ENCODE peak calls at places on chromosomes 1 and 21, in five cellular contexts. X is fibroblast of lung, K is tibial nerve, I is mesendoderm, W is hepatocyte. N is an unnamed sample.

GRCh38 chr1:74222701-74223100 is 12.5 kb upstream of the TNNI3K start:
- DNase-seq in X (peak; percentile 5), K (no peak), I (no peak), W (no peak), N (no peak)

GRCh38 chr21:43899307-43900077 is 34.5 kb downstream of the AGPAT3 start:
- DNase-seq in X (no peak), K (no peak), I (no peak), W (no peak), N (peak; percentile 23)

GRCh38 chr1:22044690-22045420 is 7.7 kb upstream of the CDC42 start:
- DNase-seq in X (peak; percentile 83), K (no peak), I (no peak), W (no peak), N (peak; percentile 22)

GRCh38 chr1:219489636-219490035 is 123.3 kb downstream of the ZC3H11B start:
- DNase-seq in X (no peak), K (no peak), I (no peak), W (no peak), N (no peak)

GRCh38 chr1:18256318-18257235 is 149.0 kb downstream of the IGSF21 start:
- DNase-seq in X (peak; percentile 2), K (no peak), I (peak; percentile 87), W (peak; percentile 88), N (peak; percentile 87)

GRCh38 chr1:7536891-7537591 is 234.1 kb upstream of the VAMP3 start:
- DNase-seq in X (no peak), K (no peak), I (peak; percentile 23), W (no peak), N (peak; percentile 52)

GRCh38 chr1:218659911-218660677 is 315.0 kb downstream of the TGFB2 start:
- DNase-seq in X (peak; percentile 78), K (no peak), I (no peak), W (no peak), N (no peak)

GRCh38 chr1:14849038-14849437 is 250.6 kb downstream of the KAZN start:
- DNase-seq in X (no peak), K (no peak), I (no peak), W (no peak), N (no peak)

GRCh38 chr1:23825762-23826522 is 713 bp upstream of the HMGCL start:
- DNase-seq in X (no peak), K (no peak), I (no peak), W (no peak), N (no peak)

GRCh38 chr1:218304281-218305039 is 19.4 kb downstream of the RRP15 start:
- DNase-seq in X (peak; percentile 68), K (no peak), I (peak; percentile 16), W (no peak), N (no peak)

GRCh38 chr1:53573522-53573921 is 114.3 kb downstream of the DMRTB1 start:
- DNase-seq in X (no peak), K (no peak), I (no peak), W (no peak), N (no peak)

GRCh38 chr1:90417139-90417538 is 300.0 kb downstream of the BARHL2 start:
- DNase-seq in X (peak; percentile 63), K (no peak), I (no peak), W (no peak), N (no peak)

GRCh38 chr1:16921391-16922185 is at the start of gene CROCC:
- DNase-seq in X (peak; percentile 37), K (no peak), I (peak; percentile 95), W (peak; percentile 57), N (peak; percentile 99)

GRCh38 chr1:204417231-204417997 is 5.8 kb upstream of the PPP1R15B start:
- DNase-seq in X (peak; percentile 98), K (no peak), I (peak; percentile 93), W (peak; percentile 91), N (no peak)

GRCh38 chr1:158078569-158079080 is 85.2 kb downstream of the KIRREL1 start:
- DNase-seq in X (no peak), K (no peak), I (peak; percentile 53), W (no peak), N (peak; percentile 68)

GRCh38 chr1:42815938-42816599 is 853 bp upstream of the ERMAP start:
- DNase-seq in X (peak; percentile 7), K (no peak), I (peak; percentile 70), W (peak; percentile 20), N (no peak)

GRCh38 chr1:40593449-40594186 is 62.2 kb downstream of the ZNF684 start:
- DNase-seq in X (peak; percentile 21), K (no peak), I (no peak), W (no peak), N (no peak)

GRCh38 chr1:104671684-104672353 is 922.1 kb downstream of the AMY1C start:
- DNase-seq in X (no peak), K (no peak), I (peak; percentile 23), W (peak; percentile 4), N (no peak)

GRCh38 chr1:226827458-226827857 is 43.0 kb upstream of the PSEN2 start:
- DNase-seq in X (no peak), K (peak; percentile 68), I (peak; percentile 93), W (no peak), N (peak; percentile 50)

GRCh38 chr1:235011064-235011598 is 117.5 kb downstream of the TOMM20 start:
- DNase-seq in X (no peak), K (no peak), I (no peak), W (no peak), N (no peak)

GRCh38 chr1:11654571-11655262 is at the start of gene FBXO44:
- DNase-seq in X (no peak), K (peak; percentile 28), I (peak; percentile 81), W (peak; percentile 86), N (peak; percentile 96)

GRCh38 chr1:42381424-42381673 is 757 bp downstream of the RIMKLA start:
- DNase-seq in X (no peak), K (no peak), I (no peak), W (no peak), N (peak; percentile 27)

GRCh38 chr1:221998781-221999180 is 256.9 kb upstream of the DUSP10 start:
- DNase-seq in X (peak; percentile 34), K (no peak), I (no peak), W (no peak), N (no peak)

GRCh38 chr1:29729281-29729680 is 493.0 kb downstream of the PTPRU start:
- DNase-seq in X (no peak), K (no peak), I (no peak), W (no peak), N (no peak)

GRCh38 chr1:72140222-72140621 is 142.1 kb downstream of the NEGR1 start:
- DNase-seq in X (peak; percentile 1), K (no peak), I (peak; percentile 19), W (no peak), N (no peak)

GRCh38 chr21:18026359-18026758 is 207.2 kb upstream of the C21orf91 start:
- DNase-seq in X (no peak), K (no peak), I (no peak), W (no peak), N (no peak)

GRCh38 chr1:27552911-27553420 is 51.0 kb downstream of the AHDC1 start:
- DNase-seq in X (no peak), K (no peak), I (peak; percentile 27), W (no peak), N (peak; percentile 89)
- H3K36me3 ChIP-seq in X (peaks cover 32% of the 10 kb centered on the region), K (peaks cover 10% of the 10 kb centered on the region), I (peaks cover 2% of the 10 kb centered on the region), W (no peaks in the 10 kb centered on the region), N (peaks cover 2% of the 10 kb centered on the region)

DNA sequence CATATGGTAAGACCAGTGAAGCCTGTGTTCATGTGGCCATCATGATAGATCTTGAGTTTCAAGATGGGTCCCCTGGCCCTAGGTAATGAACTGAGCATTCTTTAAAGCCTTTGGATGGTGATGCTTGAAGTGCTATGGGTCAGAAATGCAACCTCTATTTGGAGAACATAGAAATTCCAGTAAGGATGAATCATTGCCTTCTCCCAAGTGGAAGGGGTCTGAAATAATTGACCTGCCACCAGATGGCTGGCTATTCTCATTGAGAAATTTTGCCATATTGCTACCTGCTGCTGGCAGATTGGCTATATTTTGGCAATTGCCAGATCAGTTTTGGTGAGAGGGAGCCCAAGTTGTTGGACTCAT is 739 bp upstream of the IFI6 start:
- DNase-seq in X (peak; percentile 77), K (no peak), I (peak; percentile 30), W (no peak), N (no peak)
- H3K4me3 ChIP-seq in X (peak overlapping the region; percentile 37), K (no peak overlapping the region), I (no peak overlapping the region), W (no peak overlapping the region), N (peak overlapping the region; percentile 30)

GRCh38 chr1:43952731-43953350 is 6.1 kb downstream of the IPO13 start:
- DNase-seq in X (no peak), K (no peak), I (peak; percentile 86), W (no peak), N (peak; percentile 92)

GRCh38 chr1:43947890-43948437 is 1.2 kb downstream of the IPO13 start:
- DNase-seq in X (no peak), K (no peak), I (no peak), W (no peak), N (no peak)

GRCh38 chr1:43947061-43947889 is 525 bp downstream of the IPO13 start:
- DNase-seq in X (no peak), K (no peak), I (no peak), W (no peak), N (peak; percentile 78)

GRCh38 chr1:43951021-43951985 is 4.6 kb downstream of the IPO13 start:
- DNase-seq in X (no peak), K (no peak), I (no peak), W (no peak), N (no peak)

DNA sequence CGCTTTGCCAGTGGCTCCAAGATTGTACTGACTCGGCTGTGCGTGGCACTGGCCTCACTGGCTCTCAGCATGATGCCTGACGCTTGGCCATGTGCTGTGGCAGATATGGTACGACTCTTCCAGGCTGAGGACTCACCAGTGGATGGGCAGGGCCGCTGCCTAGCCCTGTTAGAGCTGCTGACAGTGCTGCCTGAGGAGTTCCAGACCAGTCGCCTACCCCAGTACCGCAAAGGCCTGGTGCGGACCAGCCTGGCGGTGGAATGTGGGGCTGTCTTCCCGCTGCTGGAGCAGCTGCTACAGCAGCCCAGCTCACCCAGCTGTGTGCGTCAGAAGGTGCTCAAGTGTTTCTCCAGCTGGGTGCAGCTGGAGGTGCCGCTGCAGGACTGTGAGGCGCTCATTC is 2.9 kb downstream of the IPO13 start:
- DNase-seq in X (no peak), K (no peak), I (no peak), W (no peak), N (no peak)
- H3K36me3 ChIP-seq in X (peaks cover 2% of the 10 kb centered on the region), K (peaks cover 5% of the 10 kb centered on the region), I (no peaks in the 10 kb centered on the region), W (no peaks in the 10 kb centered on the region), N (no peaks in the 10 kb centered on the region)

DNA sequence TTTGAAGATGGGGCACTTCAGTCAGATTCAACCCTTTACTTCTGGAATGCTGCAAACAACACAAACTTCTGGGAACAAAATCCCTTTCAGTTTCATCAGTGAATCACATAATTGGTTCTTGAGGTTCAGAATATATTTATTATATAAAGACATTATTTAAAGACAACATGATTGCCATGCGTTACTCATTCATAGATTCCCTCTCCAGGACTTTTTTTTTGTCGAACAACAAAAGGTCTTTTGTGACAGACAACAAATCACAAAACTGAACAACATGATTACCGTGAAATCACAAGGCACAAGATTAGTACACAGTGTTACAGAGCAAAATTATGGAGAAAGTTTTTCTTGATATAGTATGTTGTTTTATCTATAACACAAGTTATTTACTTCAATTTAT is 1815.0 kb downstream of the NCAM2 start:
- DNase-seq in X (no peak), K (no peak), I (no peak), W (no peak), N (no peak)
- H3K4me3 ChIP-seq in X (no peak overlapping the region), K (no peak overlapping the region), I (no peak overlapping the region), W (no peak overlapping the region), N (no peak overlapping the region)